ENCODE peak calls at places on chromosomes 5 and 9, in five cellular contexts. S is HCT116, X is H1, W is K562, B is GM12878. V is an unnamed sample.

GRCh38 chr9:38371495-38371894 is 21.0 kb upstream of the ALDH1B1 start:
- DNase-seq in B (peak), S (peak), W (peak), X (no peak), V (no peak)

GRCh38 chr9:20200900-20201495 is 412.2 kb upstream of the SLC24A2 start:
- DNase-seq in W (no peak), S (no peak), X (no peak), B (no peak), V (no peak)

GRCh38 chr9:131610231-131610761 is 65.0 kb downstream of the PRRT1B start:
- DNase-seq in S (no peak), W (no peak), B (no peak), X (no peak), V (no peak)

GRCh38 chr9:114250235-114250568 is 72.7 kb upstream of the ORM1 start:
- DNase-seq in B (no peak), W (no peak), X (no peak), S (no peak), V (no peak)

GRCh38 chr9:134623408-134624066 is 18.1 kb upstream of the COL5A1 start:
- DNase-seq in B (no peak), W (no peak), S (no peak), X (no peak), V (no peak)

GRCh38 chr5:156340886-156341285 is 13.9 kb downstream of the SGCD start:
- DNase-seq in X (no peak), S (no peak), B (no peak), W (no peak), V (no peak)

GRCh38 chr5:543755-544674 is 19.8 kb upstream of the SLC9A3 start:
- DNase-seq in S (no peak), W (no peak), B (peak), X (no peak), V (no peak)

GRCh38 chr9:95841377-95841776 is 34.1 kb upstream of the ERCC6L2 start:
- DNase-seq in W (no peak), B (no peak), S (no peak), X (no peak), V (no peak)

GRCh38 chr9:117073539-117074336 is 341.1 kb downstream of the ASTN2 start:
- DNase-seq in B (no peak), X (peak), S (no peak), W (peak), V (peak)

GRCh38 chr5:14749579-14750091 is 85.1 kb downstream of the OTULIN start:
- DNase-seq in S (no peak), X (no peak), W (no peak), B (no peak), V (no peak)

GRCh38 chr5:33975846-33976245 is 8.6 kb downstream of the SLC45A2 start:
- DNase-seq in X (no peak), B (no peak), S (no peak), W (no peak), V (no peak)

GRCh38 chr9:93117924-93118862 is 15.9 kb downstream of the NINJ1 start:
- DNase-seq in S (no peak), W (no peak), X (no peak), B (no peak), V (no peak)

GRCh38 chr5:181159286-181160143 is 12.1 kb downstream of the OR2V2 start:
- DNase-seq in X (peak), S (peak), B (no peak), W (peak), V (no peak)

GRCh38 chr9:93131599-93132286 is 2.3 kb downstream of the NINJ1 start:
- DNase-seq in W (no peak), X (no peak), B (no peak), S (no peak), V (no peak)

GRCh38 chr9:5553211-5553610 is 42.9 kb downstream of the PDCD1LG2 start:
- DNase-seq in X (no peak), W (no peak), S (no peak), B (no peak), V (no peak)

GRCh38 chr5:177077335-177077734 is 9.4 kb upstream of the FGFR4 start:
- DNase-seq in W (no peak), S (no peak), X (no peak), B (no peak), V (no peak)

GRCh38 chr9:76662476-76663281 is 101.6 kb upstream of the PCA3 start:
- DNase-seq in S (no peak), B (no peak), W (no peak), X (no peak), V (no peak)

GRCh38 chr5:143135832-143136551 is 267.5 kb downstream of the NR3C1 start:
- DNase-seq in S (no peak), W (no peak), B (no peak), X (no peak), V (no peak)

GRCh38 chr5:24816206-24816605 is 171.4 kb upstream of the CDH10 start:
- DNase-seq in X (no peak), W (no peak), B (no peak), S (no peak), V (no peak)

GRCh38 chr9:33446507-33447403 is 638 bp downstream of the AQP3 start:
- DNase-seq in S (no peak), B (peak), X (no peak), W (peak), V (no peak)

GRCh38 chr5:151825445-151825844 is 53.7 kb downstream of the G3BP1 start:
- DNase-seq in W (peak), S (peak), X (peak), B (peak), V (peak)

GRCh38 chr9:36018755-36019720 is 17.7 kb upstream of the RECK start:
- DNase-seq in W (no peak), B (no peak), X (no peak), S (no peak), V (no peak)

GRCh38 chr9:126158591-126159519 is 167.8 kb upstream of the MVB12B start:
- DNase-seq in S (no peak), B (no peak), W (no peak), X (no peak), V (no peak)
- TF ChIP-seq ZNF274 in S (no peak), B (no peak), W (no peak), X (no peak), V (no peak)

DNA sequence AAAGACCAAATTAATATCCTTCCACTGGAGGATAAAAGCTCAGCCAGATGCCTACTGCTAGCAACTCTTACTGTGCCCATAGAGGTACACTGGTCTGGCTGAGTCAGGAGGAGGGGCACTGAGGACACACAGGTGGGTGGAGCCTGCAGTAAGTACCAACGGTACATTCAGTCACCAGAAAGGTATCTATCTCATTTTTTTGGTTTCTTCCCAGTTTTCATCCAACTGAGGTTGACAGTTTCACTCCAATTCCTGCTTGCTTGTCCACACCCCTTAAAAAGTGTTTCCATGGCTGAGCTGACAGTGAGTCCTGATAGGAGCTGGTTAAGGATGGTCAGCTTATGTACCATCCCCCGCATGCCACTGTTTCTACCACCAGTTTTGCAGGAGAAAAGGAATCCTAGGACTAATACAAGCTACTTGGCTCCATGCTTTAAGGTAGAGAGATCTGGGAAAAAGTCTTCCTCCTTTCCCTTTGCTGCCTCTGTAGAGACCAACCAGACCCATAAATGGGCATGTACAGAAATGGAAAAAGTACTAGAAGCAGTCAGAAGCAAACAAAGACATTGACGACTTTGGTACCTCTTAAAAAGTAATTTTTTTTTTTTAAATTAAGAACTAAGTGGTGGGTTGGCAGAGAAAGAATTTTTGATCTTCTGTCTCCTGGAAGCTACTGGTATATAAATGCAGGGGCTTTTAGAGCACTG is 3.2 kb downstream of the ELL2 start:
- DNase-seq in X (no peak), W (no peak), S (no peak), B (no peak), V (no peak)
- H3K4me3 ChIP-seq in X (no peak), W (no peak), S (no peak), B (peak), V (no peak)

GRCh38 chr9:26261503-26262330 is 583.5 kb upstream of the TUSC1 start:
- DNase-seq in X (no peak), B (no peak), S (no peak), W (no peak), V (no peak)
- H3K9ac ChIP-seq in X (no peak), B (no peak), S (no peak), W (no peak), V (no peak)

GRCh38 chr5:141326088-141326854 is 4.0 kb upstream of the PCDHGA1 start:
- DNase-seq in S (no peak), X (peak), B (no peak), W (peak), V (no peak)

GRCh38 chr5:141330299-141331080 is at the start of gene PCDHGA1:
- DNase-seq in W (peak), S (no peak), X (no peak), B (no peak), V (peak)

GRCh38 chr5:141322261-141322660 is 1.7 kb upstream of the TAF7 start:
- DNase-seq in X (no peak), W (no peak), B (no peak), S (no peak), V (no peak)

GRCh38 chr5:141328231-141328630 is 2.1 kb upstream of the PCDHGA1 start:
- DNase-seq in B (no peak), W (no peak), S (no peak), X (no peak), V (no peak)
- TF ChIP-seq ZNF274 in B (no peak), W (no peak), S (no peak), X (no peak), V (no peak)

DNA sequence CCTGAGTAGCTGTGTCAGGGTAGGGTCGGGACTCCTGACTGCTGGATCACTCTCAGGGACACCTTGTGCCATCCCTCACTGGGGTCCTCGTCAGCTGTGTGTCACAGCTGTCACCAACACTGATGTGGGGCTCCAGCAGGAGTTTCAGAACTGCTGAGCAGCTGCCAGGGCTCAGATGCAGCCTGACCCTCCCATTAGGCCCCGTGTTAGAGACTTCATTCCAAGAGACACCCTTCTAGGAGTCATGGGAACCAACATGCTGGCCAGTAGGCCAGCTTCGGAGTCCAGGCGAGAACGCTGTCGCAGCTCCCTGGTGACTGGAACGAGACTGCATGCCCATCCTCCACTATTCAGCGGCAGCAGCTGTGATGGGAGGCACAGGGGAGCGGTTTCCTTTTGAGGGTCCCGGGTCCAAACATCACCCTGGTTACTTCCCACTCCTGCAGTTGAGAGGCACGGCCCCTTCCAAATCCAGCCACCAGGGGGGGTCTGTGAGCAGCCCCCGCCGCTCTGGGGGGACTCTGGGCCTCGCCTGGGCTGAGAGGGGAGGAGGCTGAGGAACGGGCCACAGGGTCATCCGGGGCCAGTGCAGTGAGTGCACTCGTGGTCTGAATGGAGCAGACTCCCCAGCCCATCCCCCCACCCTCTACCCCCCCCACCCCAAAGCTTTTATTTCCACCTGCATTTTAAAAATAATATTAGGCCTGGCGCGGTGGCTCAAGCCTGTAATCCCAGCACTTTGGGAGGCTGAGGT is 12.6 kb upstream of the TCF7 start:
- DNase-seq in W (peak), S (peak), X (peak), B (peak), V (no peak)
- H3K4me3 ChIP-seq in W (no peak), S (no peak), X (no peak), B (peak), V (no peak)

GRCh38 chr9:16121593-16121992 is 568.8 kb downstream of the CCDC171 start:
- DNase-seq in X (no peak), S (no peak), W (no peak), B (no peak), V (no peak)
- H3K9ac ChIP-seq in X (no peak), S (no peak), W (no peak), B (no peak), V (no peak)

GRCh38 chr9:69822091-69822750 is 1.6 kb downstream of the CFAP95 start:
- DNase-seq in S (no peak), W (no peak), B (no peak), X (no peak), V (no peak)
- TF ChIP-seq ZNF274 in S (no peak), W (no peak), B (no peak), X (no peak), V (no peak)